ENCODE peak calls at places on chromosomes 7 and 10, in six cellular contexts. One of them, this sample, is unnamed.

GRCh38 chr10:81886939-81887338 is 11.9 kb downstream of the NRG3 start:
- DNase-seq in stimulated activated CD4-positive, alpha-beta T cell treated with anti-CD3 and anti-CD28 coated beads, Interleukin-1b, Interleukin-23, amount 100 ng/mL, for 1 hour: no peak
- DNase-seq in fibroblast of the conjunctiva: no peak
- DNase-seq in fibroblast of lung: no peak
- DNase-seq in OCI-LY7: no peak
- DNase-seq in dorsolateral prefrontal cortex: no peak
- DNase-seq in this sample: no peak

GRCh38 chr7:2003931-2004812 is 228.6 kb downstream of the MAD1L1 start:
- DNase-seq in dorsolateral prefrontal cortex: peak
- DNase-seq in stimulated activated CD4-positive, alpha-beta T cell treated with anti-CD3 and anti-CD28 coated beads, Interleukin-1b, Interleukin-23, amount 100 ng/mL, for 1 hour: no peak
- DNase-seq in OCI-LY7: no peak
- DNase-seq in fibroblast of lung: no peak
- DNase-seq in fibroblast of the conjunctiva: no peak
- DNase-seq in this sample: no peak

GRCh38 chr10:17123062-17123661 is 6.4 kb downstream of the CUBN start:
- DNase-seq in OCI-LY7: no peak
- DNase-seq in stimulated activated CD4-positive, alpha-beta T cell treated with anti-CD3 and anti-CD28 coated beads, Interleukin-1b, Interleukin-23, amount 100 ng/mL, for 1 hour: no peak
- DNase-seq in fibroblast of the conjunctiva: peak
- DNase-seq in fibroblast of lung: peak
- DNase-seq in dorsolateral prefrontal cortex: no peak
- DNase-seq in this sample: no peak

GRCh38 chr7:112782498-112782897 is 7.7 kb downstream of the TMEM168 start:
- DNase-seq in OCI-LY7: no peak
- DNase-seq in fibroblast of lung: no peak
- DNase-seq in dorsolateral prefrontal cortex: no peak
- DNase-seq in stimulated activated CD4-positive, alpha-beta T cell treated with anti-CD3 and anti-CD28 coated beads, Interleukin-1b, Interleukin-23, amount 100 ng/mL, for 1 hour: no peak
- DNase-seq in fibroblast of the conjunctiva: no peak
- DNase-seq in this sample: no peak

GRCh38 chr10:99676435-99676834 is 17.1 kb downstream of the ENTPD7 start:
- DNase-seq in fibroblast of the conjunctiva: no peak
- DNase-seq in dorsolateral prefrontal cortex: no peak
- DNase-seq in OCI-LY7: no peak
- DNase-seq in stimulated activated CD4-positive, alpha-beta T cell treated with anti-CD3 and anti-CD28 coated beads, Interleukin-1b, Interleukin-23, amount 100 ng/mL, for 1 hour: no peak
- DNase-seq in fibroblast of lung: peak
- DNase-seq in this sample: no peak

GRCh38 chr7:81433692-81434331 is 336.0 kb downstream of the HGF start:
- DNase-seq in stimulated activated CD4-positive, alpha-beta T cell treated with anti-CD3 and anti-CD28 coated beads, Interleukin-1b, Interleukin-23, amount 100 ng/mL, for 1 hour: no peak
- DNase-seq in dorsolateral prefrontal cortex: no peak
- DNase-seq in OCI-LY7: no peak
- DNase-seq in fibroblast of lung: no peak
- DNase-seq in fibroblast of the conjunctiva: no peak
- DNase-seq in this sample: no peak

GRCh38 chr10:54559498-54559897 is 241.5 kb downstream of the PCDH15 start:
- DNase-seq in OCI-LY7: no peak
- DNase-seq in fibroblast of lung: peak
- DNase-seq in stimulated activated CD4-positive, alpha-beta T cell treated with anti-CD3 and anti-CD28 coated beads, Interleukin-1b, Interleukin-23, amount 100 ng/mL, for 1 hour: no peak
- DNase-seq in dorsolateral prefrontal cortex: no peak
- DNase-seq in fibroblast of the conjunctiva: no peak
- DNase-seq in this sample: no peak

GRCh38 chr10:70139151-70139996 is 6.7 kb upstream of the AIFM2 start:
- DNase-seq in fibroblast of lung: no peak
- DNase-seq in stimulated activated CD4-positive, alpha-beta T cell treated with anti-CD3 and anti-CD28 coated beads, Interleukin-1b, Interleukin-23, amount 100 ng/mL, for 1 hour: no peak
- DNase-seq in dorsolateral prefrontal cortex: no peak
- DNase-seq in fibroblast of the conjunctiva: no peak
- DNase-seq in OCI-LY7: no peak
- DNase-seq in this sample: no peak

GRCh38 chr10:86900955-86901354 is 56.5 kb downstream of the MMRN2 start:
- DNase-seq in OCI-LY7: no peak
- DNase-seq in fibroblast of lung: peak
- DNase-seq in stimulated activated CD4-positive, alpha-beta T cell treated with anti-CD3 and anti-CD28 coated beads, Interleukin-1b, Interleukin-23, amount 100 ng/mL, for 1 hour: no peak
- DNase-seq in dorsolateral prefrontal cortex: peak
- DNase-seq in fibroblast of the conjunctiva: peak
- DNase-seq in this sample: peak

GRCh38 chr10:124675824-124676223 is 68.4 kb downstream of the FAM53B start:
- DNase-seq in dorsolateral prefrontal cortex: no peak
- DNase-seq in fibroblast of lung: no peak
- DNase-seq in stimulated activated CD4-positive, alpha-beta T cell treated with anti-CD3 and anti-CD28 coated beads, Interleukin-1b, Interleukin-23, amount 100 ng/mL, for 1 hour: no peak
- DNase-seq in OCI-LY7: no peak
- DNase-seq in fibroblast of the conjunctiva: no peak
- DNase-seq in this sample: no peak

GRCh38 chr7:150876817-150877526 is 24.7 kb downstream of the AOC1 start:
- DNase-seq in fibroblast of the conjunctiva: peak
- DNase-seq in fibroblast of lung: peak
- DNase-seq in OCI-LY7: peak
- DNase-seq in stimulated activated CD4-positive, alpha-beta T cell treated with anti-CD3 and anti-CD28 coated beads, Interleukin-1b, Interleukin-23, amount 100 ng/mL, for 1 hour: peak
- DNase-seq in dorsolateral prefrontal cortex: no peak
- DNase-seq in this sample: peak

GRCh38 chr10:101438881-101439391 is 85.0 kb downstream of the BTRC start:
- DNase-seq in OCI-LY7: no peak
- DNase-seq in stimulated activated CD4-positive, alpha-beta T cell treated with anti-CD3 and anti-CD28 coated beads, Interleukin-1b, Interleukin-23, amount 100 ng/mL, for 1 hour: no peak
- DNase-seq in dorsolateral prefrontal cortex: no peak
- DNase-seq in fibroblast of lung: no peak
- DNase-seq in fibroblast of the conjunctiva: no peak
- DNase-seq in this sample: no peak

GRCh38 chr7:23115991-23116390 is 10.4 kb downstream of the KLHL7 start:
- DNase-seq in fibroblast of the conjunctiva: no peak
- DNase-seq in dorsolateral prefrontal cortex: no peak
- DNase-seq in OCI-LY7: no peak
- DNase-seq in fibroblast of lung: peak
- DNase-seq in stimulated activated CD4-positive, alpha-beta T cell treated with anti-CD3 and anti-CD28 coated beads, Interleukin-1b, Interleukin-23, amount 100 ng/mL, for 1 hour: no peak
- DNase-seq in this sample: no peak

GRCh38 chr7:157000741-157001653 is 9.5 kb downstream of the MNX1 start:
- DNase-seq in fibroblast of the conjunctiva: no peak
- DNase-seq in OCI-LY7: no peak
- DNase-seq in dorsolateral prefrontal cortex: no peak
- DNase-seq in fibroblast of lung: no peak
- DNase-seq in stimulated activated CD4-positive, alpha-beta T cell treated with anti-CD3 and anti-CD28 coated beads, Interleukin-1b, Interleukin-23, amount 100 ng/mL, for 1 hour: no peak
- DNase-seq in this sample: no peak

GRCh38 chr10:9819756-9820494 is 1197.7 kb upstream of the CELF2 start:
- DNase-seq in OCI-LY7: no peak
- DNase-seq in fibroblast of lung: no peak
- DNase-seq in stimulated activated CD4-positive, alpha-beta T cell treated with anti-CD3 and anti-CD28 coated beads, Interleukin-1b, Interleukin-23, amount 100 ng/mL, for 1 hour: no peak
- DNase-seq in fibroblast of the conjunctiva: no peak
- DNase-seq in dorsolateral prefrontal cortex: no peak
- DNase-seq in this sample: no peak

GRCh38 chr10:642186-642890 is 47.1 kb downstream of the DIP2C start:
- DNase-seq in fibroblast of lung: no peak
- DNase-seq in stimulated activated CD4-positive, alpha-beta T cell treated with anti-CD3 and anti-CD28 coated beads, Interleukin-1b, Interleukin-23, amount 100 ng/mL, for 1 hour: no peak
- DNase-seq in dorsolateral prefrontal cortex: no peak
- DNase-seq in OCI-LY7: no peak
- DNase-seq in fibroblast of the conjunctiva: no peak
- DNase-seq in this sample: no peak

GRCh38 chr7:107874605-107875446 is 16.2 kb upstream of the DLD start:
- DNase-seq in stimulated activated CD4-positive, alpha-beta T cell treated with anti-CD3 and anti-CD28 coated beads, Interleukin-1b, Interleukin-23, amount 100 ng/mL, for 1 hour: no peak
- DNase-seq in OCI-LY7: peak
- DNase-seq in dorsolateral prefrontal cortex: no peak
- DNase-seq in fibroblast of the conjunctiva: peak
- DNase-seq in fibroblast of lung: peak
- DNase-seq in this sample: no peak